ENCODE peak calls at places on chromosomes 12 and 14, in ten cellular contexts. J, T, U, W, G, L, Z, B, I and H are unnamed samples.

GRCh38 chr12:102169922-102170698 is 27.5 kb downstream of the PMCH start:
- DNase-seq in J (no peak), T (no peak), U (peak), W (peak), G (no peak), L (no peak), Z (no peak), B (peak), I (peak), H (peak)

GRCh38 chr12:116837082-116837481 is 44.2 kb downstream of the HRK start:
- DNase-seq in J (no peak), T (no peak), U (no peak), W (no peak), G (no peak), L (no peak), Z (no peak), B (no peak), I (no peak), H (no peak)

GRCh38 chr14:99138999-99139865 is 132.8 kb downstream of the BCL11B start:
- DNase-seq in J (no peak), T (no peak), U (no peak), W (no peak), G (no peak), L (no peak), Z (no peak), B (no peak), I (no peak), H (no peak)

GRCh38 chr12:77617818-77618217 is 212.9 kb upstream of the NAV3 start:
- DNase-seq in J (no peak), T (no peak), U (no peak), W (no peak), G (no peak), L (no peak), Z (no peak), B (no peak), I (no peak), H (no peak)

GRCh38 chr14:96309128-96309906 is 53.3 kb downstream of the BDKRB1 start:
- DNase-seq in J (no peak), T (no peak), U (no peak), W (no peak), G (no peak), L (no peak), Z (no peak), B (peak), I (no peak), H (no peak)

GRCh38 chr12:5293773-5294172 is 138.1 kb upstream of the NTF3 start:
- DNase-seq in J (no peak), T (no peak), U (no peak), W (no peak), G (no peak), L (no peak), Z (no peak), B (no peak), I (no peak), H (no peak)

GRCh38 chr12:114682920-114683708 is 861 bp downstream of the TBX3 start:
- DNase-seq in J (peak), T (no peak), U (no peak), W (no peak), G (peak), L (peak), Z (no peak), B (peak), I (no peak), H (peak)

GRCh38 chr12:65278576-65279386 is at the start of gene MSRB3:
- DNase-seq in J (peak), T (peak), U (peak), W (no peak), G (peak), L (peak), Z (peak), B (peak), I (peak), H (peak)

GRCh38 chr12:49201595-49202295 is 12.9 kb upstream of the TUBA1A start:
- DNase-seq in J (no peak), T (no peak), U (peak), W (no peak), G (no peak), L (no peak), Z (peak), B (peak), I (peak), H (no peak)

GRCh38 chr12:34298971-34299801 is 276.9 kb downstream of the ALG10 start:
- DNase-seq in J (peak), T (no peak), U (no peak), W (no peak), G (peak), L (no peak), Z (no peak), B (no peak), I (no peak), H (no peak)

GRCh38 chr14:101876539-101876938 is 87.8 kb upstream of the DYNC1H1 start:
- DNase-seq in J (peak), T (no peak), U (no peak), W (no peak), G (peak), L (peak), Z (peak), B (no peak), I (peak), H (no peak)

GRCh38 chr14:101874001-101874400 is 90.4 kb upstream of the DYNC1H1 start:
- DNase-seq in J (no peak), T (no peak), U (no peak), W (no peak), G (no peak), L (no peak), Z (no peak), B (no peak), I (no peak), H (no peak)

GRCh38 chr14:101873401-101873800 is 91.0 kb upstream of the DYNC1H1 start:
- DNase-seq in J (no peak), T (no peak), U (no peak), W (no peak), G (no peak), L (no peak), Z (no peak), B (no peak), I (no peak), H (no peak)

GRCh38 chr14:101875726-101876268 is 88.6 kb upstream of the DYNC1H1 start:
- DNase-seq in J (no peak), T (no peak), U (no peak), W (no peak), G (no peak), L (no peak), Z (no peak), B (no peak), I (peak), H (no peak)

GRCh38 chr14:101875041-101875725 is 89.2 kb upstream of the DYNC1H1 start:
- DNase-seq in J (no peak), T (no peak), U (no peak), W (no peak), G (no peak), L (no peak), Z (no peak), B (no peak), I (no peak), H (no peak)
- H3K27ac ChIP-seq in J (peak), T (no peak), U (no peak), W (no peak), G (no peak), L (peak), Z (no peak), B (no peak), I (no peak), H (no peak)

DNA sequence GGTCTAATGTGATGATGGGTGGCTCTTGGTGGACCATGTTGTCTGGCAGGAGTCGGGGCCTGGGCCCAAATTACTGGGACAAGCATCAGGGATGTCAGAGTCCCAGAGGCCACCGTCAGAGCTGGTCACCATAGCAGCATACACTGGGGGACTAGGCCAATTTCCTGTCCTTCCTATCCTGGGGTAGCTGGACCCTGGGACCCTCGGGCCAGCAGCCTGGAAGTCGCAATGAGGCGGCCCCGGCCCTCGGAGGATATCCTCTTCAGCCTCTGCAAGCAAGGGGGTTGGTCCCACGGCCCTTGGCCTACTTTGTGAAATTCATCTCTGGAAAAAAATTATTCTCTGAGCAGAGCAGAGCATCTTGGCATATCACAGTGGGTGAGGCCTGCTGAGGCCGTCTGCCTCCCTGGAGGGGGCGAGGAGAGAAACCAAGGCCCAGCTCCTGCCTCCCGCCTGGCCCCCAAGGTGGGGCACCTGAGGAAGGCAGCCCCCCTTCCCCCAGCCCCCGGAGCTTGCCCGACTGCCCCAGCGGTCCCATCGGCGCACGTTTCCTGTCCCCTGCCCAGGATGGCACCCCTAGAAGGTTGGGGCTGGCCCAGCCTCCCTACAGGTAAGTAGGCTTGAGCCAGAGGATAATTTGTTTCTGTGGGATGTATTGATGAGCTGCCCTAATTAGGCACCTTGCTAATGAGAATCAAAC is 135.0 kb upstream of the MYL2 start:
- DNase-seq in J (no peak), T (no peak), U (no peak), W (no peak), G (no peak), L (no peak), Z (no peak), B (no peak), I (no peak), H (no peak)
- H3K27ac ChIP-seq in J (no peak), T (no peak), U (no peak), W (no peak), G (no peak), L (no peak), Z (no peak), B (no peak), I (no peak), H (no peak)

GRCh38 chr14:72554401-72554800 is 339.5 kb downstream of the DPF3 start:
- DNase-seq in J (no peak), T (no peak), U (no peak), W (no peak), G (no peak), L (no peak), Z (no peak), B (no peak), I (no peak), H (no peak)

GRCh38 chr14:72552236-72552635 is 341.7 kb downstream of the DPF3 start:
- DNase-seq in J (no peak), T (no peak), U (no peak), W (no peak), G (no peak), L (no peak), Z (no peak), B (no peak), I (no peak), H (no peak)

GRCh38 chr14:72554994-72555608 is 338.8 kb downstream of the DPF3 start:
- DNase-seq in J (no peak), T (no peak), U (no peak), W (no peak), G (no peak), L (no peak), Z (no peak), B (no peak), I (no peak), H (no peak)

GRCh38 chr14:72553161-72553560 is 340.7 kb downstream of the DPF3 start:
- DNase-seq in J (no peak), T (no peak), U (no peak), W (no peak), G (no peak), L (no peak), Z (no peak), B (no peak), I (peak), H (no peak)

GRCh38 chr14:72553656-72554055 is 340.2 kb downstream of the DPF3 start:
- DNase-seq in J (no peak), T (no peak), U (no peak), W (no peak), G (no peak), L (no peak), Z (no peak), B (no peak), I (no peak), H (no peak)
- H3K27ac ChIP-seq in J (no peak), T (no peak), U (no peak), W (no peak), G (no peak), L (no peak), Z (no peak), B (no peak), I (no peak), H (no peak)

DNA sequence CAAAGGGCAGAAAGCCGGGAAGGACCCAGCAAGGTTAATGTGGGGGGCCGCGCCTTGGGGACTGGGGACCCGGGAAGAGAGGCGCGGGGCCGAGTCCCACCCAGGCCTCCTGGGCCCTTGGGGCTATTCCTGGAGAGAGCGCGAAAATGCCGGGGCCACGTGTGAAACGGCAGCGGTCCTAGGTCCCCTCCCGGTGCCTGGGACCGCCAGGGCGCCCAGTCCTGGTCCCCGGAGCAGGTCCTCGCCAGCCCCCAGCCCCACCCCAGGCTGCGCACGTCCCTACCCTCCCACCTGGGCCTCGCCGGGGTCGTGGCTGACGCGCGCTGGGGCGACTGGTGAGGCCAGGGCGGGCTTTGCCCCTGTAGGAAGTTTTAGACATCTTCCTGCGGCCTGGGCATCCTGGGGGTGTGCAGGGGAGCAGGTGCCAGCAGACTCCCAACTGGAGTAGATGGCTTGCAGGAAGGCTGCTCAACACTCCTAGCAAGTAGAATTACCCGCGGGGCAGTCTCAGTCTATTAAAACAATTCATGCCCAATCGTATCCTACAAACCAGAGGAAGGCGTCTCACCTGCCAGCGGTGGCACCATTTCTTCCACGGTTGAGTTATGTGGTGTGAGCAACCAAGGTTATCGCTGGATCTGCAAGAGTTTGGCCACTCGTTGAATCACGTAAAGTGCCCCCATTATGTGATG is 759 bp downstream of the FAR2 start:
- DNase-seq in J (peak), T (no peak), U (no peak), W (no peak), G (peak), L (no peak), Z (no peak), B (no peak), I (no peak), H (no peak)
- H3K27ac ChIP-seq in J (peak), T (no peak), U (peak), W (no peak), G (no peak), L (peak), Z (peak), B (no peak), I (no peak), H (no peak)

GRCh38 chr12:39946361-39946948 is 159.4 kb downstream of the SLC2A13 start:
- DNase-seq in J (no peak), T (no peak), U (no peak), W (no peak), G (no peak), L (no peak), Z (no peak), B (peak), I (no peak), H (no peak)
- H3K27ac ChIP-seq in J (no peak), T (no peak), U (no peak), W (no peak), G (no peak), L (no peak), Z (no peak), B (peak), I (no peak), H (no peak)

DNA sequence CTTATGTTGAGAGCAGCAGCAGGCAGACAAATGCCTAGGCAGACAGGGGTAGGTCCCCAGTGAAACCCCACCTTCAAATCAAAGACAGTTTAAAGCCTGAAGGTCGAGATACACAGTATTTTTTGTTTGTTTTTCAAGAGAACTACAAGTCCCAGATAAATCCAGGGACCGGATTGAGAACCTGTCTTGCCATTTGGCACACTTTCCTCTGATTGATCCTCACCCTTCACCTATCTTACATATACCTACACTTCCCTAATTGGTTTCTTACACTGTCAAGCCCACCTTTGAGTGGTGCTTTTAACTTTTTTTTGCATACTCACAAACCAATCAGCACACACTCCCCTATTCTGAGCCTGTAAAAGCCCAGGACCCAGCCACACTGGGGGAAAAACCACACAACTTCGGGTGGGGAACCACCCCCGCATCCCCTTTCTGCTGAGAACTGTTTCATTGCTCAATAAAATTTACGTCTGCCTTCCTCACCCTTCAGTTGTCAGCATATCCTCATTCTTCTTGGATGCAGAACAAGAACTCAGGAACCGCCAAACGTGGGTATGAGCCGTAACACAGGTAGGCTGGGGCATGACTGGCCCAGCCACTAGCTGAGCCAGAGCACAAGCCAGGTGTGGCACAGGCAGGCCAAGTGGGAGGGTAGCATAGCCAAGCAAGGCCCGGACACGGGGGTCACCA is 11.1 kb downstream of the DICER1 start:
- DNase-seq in J (no peak), T (no peak), U (no peak), W (no peak), G (no peak), L (no peak), Z (no peak), B (no peak), I (no peak), H (no peak)
- H3K27ac ChIP-seq in J (no peak), T (no peak), U (no peak), W (no peak), G (no peak), L (no peak), Z (no peak), B (no peak), I (no peak), H (no peak)

DNA sequence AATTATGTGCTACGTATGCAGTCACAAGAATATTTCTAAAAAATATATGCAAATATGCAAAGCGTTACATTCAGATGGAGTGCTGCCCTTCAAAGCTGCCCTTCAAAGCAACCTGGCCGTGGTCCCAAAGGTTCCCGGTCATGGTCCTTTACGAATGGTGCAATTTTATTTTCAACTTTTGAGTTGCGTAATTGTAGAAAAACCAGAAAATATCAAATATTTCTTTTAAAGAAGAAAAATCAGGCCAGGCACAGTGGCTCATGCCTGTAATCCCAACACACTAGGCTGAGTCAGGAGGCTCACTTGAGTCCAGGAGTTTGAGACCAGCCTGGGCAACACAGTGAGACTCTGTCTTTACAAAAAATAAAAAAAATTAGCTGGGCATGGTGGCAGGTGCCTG is 21.4 kb downstream of the CLSTN3 start:
- DNase-seq in J (no peak), T (no peak), U (no peak), W (no peak), G (no peak), L (no peak), Z (peak), B (no peak), I (no peak), H (no peak)
- H3K27ac ChIP-seq in J (no peak), T (no peak), U (no peak), W (no peak), G (no peak), L (no peak), Z (no peak), B (no peak), I (no peak), H (no peak)